ENCODE peak calls at places on chromosome 21, in six cellular contexts. L is hepatocyte; E is Peyer's patch; C is naive thymus-derived CD4-positive, alpha-beta T cell; G is AG04450; T is lower lobe of right lung. X is an unnamed sample.

GRCh38 chr21:22020221-22020620 is 1022.0 kb downstream of the NCAM2 start:
- DNase-seq in L (no peak), E (no peak), C (no peak), G (no peak), T (no peak), X (no peak)

GRCh38 chr21:27813750-27814149 is 846.9 kb upstream of the ADAMTS5 start:
- DNase-seq in L (no peak), E (no peak), C (no peak), G (no peak), T (no peak), X (no peak)

GRCh38 chr21:43806017-43806710 is 16.8 kb downstream of the RRP1 start:
- DNase-seq in L (no peak), E (no peak), C (no peak), G (no peak), T (no peak), X (no peak)

GRCh38 chr21:39377444-39378050 is 28.7 kb upstream of the HMGN1 start:
- DNase-seq in L (no peak), E (no peak), C (no peak), G (no peak), T (no peak), X (no peak)

GRCh38 chr21:19322360-19322759 is 918.8 kb upstream of the TMPRSS15 start:
- DNase-seq in L (no peak), E (no peak), C (no peak), G (no peak), T (no peak), X (no peak)

GRCh38 chr21:38355992-38356781 is 99.4 kb downstream of the KCNJ15 start:
- DNase-seq in L (peak; percentile 88), E (peak; percentile 83), C (peak; percentile 40), G (peak; percentile 27), T (peak; percentile 88), X (peak; percentile 68)

GRCh38 chr21:38619865-38620513 is 121.7 kb upstream of the ERG start:
- DNase-seq in L (no peak), E (no peak), C (no peak), G (no peak), T (no peak), X (no peak)

GRCh38 chr21:16879479-16879878 is 633.4 kb upstream of the CXADR start:
- DNase-seq in L (no peak), E (no peak), C (no peak), G (no peak), T (no peak), X (no peak)

GRCh38 chr21:15144026-15144425 is 79.2 kb upstream of the NRIP1 start:
- DNase-seq in L (no peak), E (no peak), C (no peak), G (no peak), T (no peak), X (no peak)

GRCh38 chr21:35046223-35046690 is 2.8 kb downstream of the RUNX1 start:
- DNase-seq in L (no peak), E (no peak), C (no peak), G (no peak), T (no peak), X (no peak)

GRCh38 chr21:33386222-33386784 is 16.9 kb upstream of the IFNGR2 start:
- DNase-seq in L (no peak), E (no peak), C (no peak), G (no peak), T (no peak), X (no peak)

GRCh38 chr21:35303085-35303484 is 254.0 kb upstream of the RUNX1 start:
- DNase-seq in L (peak; percentile 31), E (no peak), C (no peak), G (peak; percentile 66), T (no peak), X (no peak)

GRCh38 chr21:46633561-46633960 is 1.9 kb upstream of the PRMT2 start:
- DNase-seq in L (no peak), E (no peak), C (peak; percentile 85), G (no peak), T (no peak), X (no peak)

GRCh38 chr21:46634966-46635323 is 529 bp upstream of the PRMT2 start:
- DNase-seq in L (peak; percentile 89), E (no peak), C (no peak), G (peak; percentile 70), T (peak; percentile 78), X (peak; percentile 87)

GRCh38 chr21:46636181-46636512 is 673 bp downstream of the PRMT2 start:
- DNase-seq in L (no peak), E (no peak), C (no peak), G (no peak), T (no peak), X (no peak)

GRCh38 chr21:46635324-46636180 is at the start of gene PRMT2:
- DNase-seq in L (peak; percentile 99), E (peak; percentile 99), C (peak; percentile 98), G (peak; percentile 95), T (peak; percentile 98), X (peak; percentile 94)

DNA sequence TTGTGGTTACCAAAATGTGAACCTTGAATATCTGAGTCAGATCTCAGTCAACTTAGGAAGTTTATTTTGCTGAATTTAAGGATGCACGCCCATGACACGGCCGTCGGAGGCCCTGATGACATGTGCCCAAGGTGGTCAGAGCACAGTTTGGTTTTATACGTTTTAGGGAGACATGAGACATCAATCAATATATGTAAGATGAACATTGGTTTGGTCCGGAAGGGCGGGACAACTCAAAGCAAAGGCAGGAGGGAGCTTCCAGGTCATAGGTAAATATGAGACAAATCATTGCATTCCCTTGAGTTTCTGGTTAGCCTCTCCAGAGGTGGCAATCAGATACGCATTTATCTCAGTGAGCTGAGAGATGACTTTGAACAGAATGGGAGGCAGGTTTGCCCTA is 1.0 kb upstream of the PRMT2 start:
- DNase-seq in L (no peak), E (no peak), C (no peak), G (no peak), T (no peak), X (no peak)
- H3K4me3 ChIP-seq in L (peak overlapping the region; percentile 21), E (no peak overlapping the region), C (peak overlapping the region; percentile 99), G (peak overlapping the region; percentile 60), T (peak overlapping the region; percentile 81), X (peak overlapping the region; percentile 81)

DNA sequence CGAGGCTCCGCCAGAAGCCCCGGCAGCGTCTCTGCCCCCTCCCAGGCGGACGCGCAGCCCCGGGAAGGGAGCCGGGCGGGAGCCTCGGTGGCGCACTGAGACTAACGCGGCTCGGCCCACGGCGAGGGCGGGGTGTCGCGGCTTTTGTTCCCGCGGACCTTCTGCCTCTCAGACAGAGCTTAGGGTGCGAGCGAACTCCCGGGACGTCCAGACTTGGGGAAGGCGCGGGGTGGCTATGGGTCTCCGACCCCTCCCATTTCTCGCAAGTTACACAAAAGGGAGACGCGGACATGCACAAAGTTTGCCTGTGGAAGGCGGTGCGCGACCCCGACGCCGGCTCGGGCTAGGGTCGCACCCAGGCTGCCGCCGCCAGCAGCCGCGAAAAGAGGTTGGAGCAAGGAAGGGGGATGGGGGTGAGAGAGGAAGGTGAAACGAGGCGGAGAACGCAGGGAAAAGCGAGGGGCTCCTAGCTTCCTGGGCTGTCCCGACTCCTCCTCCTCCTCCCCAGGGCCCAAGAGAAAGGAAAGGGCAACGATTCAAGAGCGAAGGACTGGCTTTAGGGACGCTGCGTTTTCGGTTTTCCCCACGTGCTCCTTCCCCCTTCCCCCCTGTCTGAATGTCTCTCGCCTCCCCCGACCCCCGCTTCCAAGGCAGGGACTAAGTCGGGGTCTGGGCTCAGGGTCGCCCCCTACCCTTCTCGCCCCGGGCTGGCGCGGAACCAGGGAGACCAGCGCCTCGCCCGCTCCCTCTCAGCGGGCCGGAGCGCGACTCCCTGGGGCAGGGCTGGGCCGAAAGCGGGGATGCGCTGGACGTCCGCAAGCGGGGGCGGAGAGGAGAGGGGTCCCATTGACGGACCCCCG is 729 bp downstream of the APP start:
- DNase-seq in L (peak; percentile 69), E (peak; percentile 85), C (peak; percentile 21), G (no peak), T (peak; percentile 75), X (no peak)
- H3K4me3 ChIP-seq in L (peak overlapping the region; percentile 99), E (peak overlapping the region; percentile 81), C (peak overlapping the region; percentile 67), G (peak overlapping the region; percentile 85), T (peak overlapping the region; percentile 96), X (peak overlapping the region; percentile 46)

DNA sequence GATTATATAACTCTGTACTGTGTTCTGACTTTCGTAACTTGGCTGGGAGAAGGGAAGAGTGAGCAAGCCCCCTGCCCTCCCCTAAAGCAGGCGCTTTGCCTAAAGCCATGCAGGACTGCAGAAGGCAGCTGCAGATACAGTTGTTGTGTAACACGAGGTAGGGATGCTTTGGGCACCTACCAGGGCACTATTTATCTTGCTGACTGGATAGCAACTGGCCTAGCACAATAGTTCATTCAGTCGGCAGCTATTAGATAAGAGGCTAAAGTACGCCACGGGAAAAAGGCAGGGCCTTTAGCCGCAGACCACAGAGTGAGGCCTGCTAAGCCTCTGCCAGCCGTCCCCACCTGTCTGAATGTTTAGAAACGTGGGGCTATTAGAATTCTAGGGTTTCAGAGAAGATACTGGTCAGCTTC is 80.9 kb downstream of the TTC3 start:
- DNase-seq in L (peak; percentile 68), E (peak; percentile 62), C (no peak), G (no peak), T (no peak), X (no peak)
- H3K4me3 ChIP-seq in L (no peak overlapping the region), E (no peak overlapping the region), C (no peak overlapping the region), G (no peak overlapping the region), T (no peak overlapping the region), X (no peak overlapping the region)

GRCh38 chr21:29300547-29301138 is 1.9 kb downstream of the BACH1 start:
- DNase-seq in L (no peak), E (no peak), C (no peak), G (no peak), T (no peak), X (no peak)

GRCh38 chr21:29301703-29302102 is 3.0 kb downstream of the BACH1 start:
- DNase-seq in L (no peak), E (no peak), C (no peak), G (no peak), T (no peak), X (no peak)

GRCh38 chr21:29304577-29304976 is 5.9 kb downstream of the BACH1 start:
- DNase-seq in L (no peak), E (no peak), C (no peak), G (no peak), T (no peak), X (no peak)

GRCh38 chr21:29303301-29303700 is 4.6 kb downstream of the BACH1 start:
- DNase-seq in L (no peak), E (no peak), C (no peak), G (no peak), T (no peak), X (no peak)

GRCh38 chr21:29302340-29302991 is 3.7 kb downstream of the BACH1 start:
- DNase-seq in L (peak; percentile 30), E (no peak), C (no peak), G (no peak), T (no peak), X (no peak)
- H3K4me3 ChIP-seq in L (peak overlapping the region; percentile 20), E (no peak overlapping the region), C (no peak overlapping the region), G (peak overlapping the region; percentile 97), T (peak overlapping the region; percentile 81), X (no peak overlapping the region)